ENCODE peak calls at places on chromosome X, in four cellular contexts. One of them, this sample, is unnamed.
A peak's percentile ranks its signal among the peaks of the same experiment; 100 is the strongest.

GRCh38 chrX:53631156-53631555 is 55.4 kb downstream of the HUWE1 start:
- DNase-seq in mesenchymal stem cell: peak; percentile 1
- DNase-seq in neuronal stem cell: no peak
- DNase-seq in H9: no peak
- DNase-seq in this sample: peak; percentile 4

GRCh38 chrX:149607699-149608098 is 12.6 kb upstream of the HSFX2 start:
- DNase-seq in mesenchymal stem cell: no peak
- DNase-seq in neuronal stem cell: no peak
- DNase-seq in H9: no peak
- DNase-seq in this sample: no peak

GRCh38 chrX:78769933-78770332 is 22.4 kb downstream of the LPAR4 start:
- DNase-seq in mesenchymal stem cell: no peak
- DNase-seq in neuronal stem cell: no peak
- DNase-seq in H9: no peak
- DNase-seq in this sample: no peak

GRCh38 chrX:53001958-53002357 is 43.6 kb upstream of the FAM156A start:
- DNase-seq in mesenchymal stem cell: no peak
- DNase-seq in neuronal stem cell: no peak
- DNase-seq in H9: no peak
- DNase-seq in this sample: no peak

GRCh38 chrX:27565992-27566391 is 24.2 kb upstream of the DCAF8L2 start:
- DNase-seq in mesenchymal stem cell: peak; percentile 1
- DNase-seq in neuronal stem cell: no peak
- DNase-seq in H9: no peak
- DNase-seq in this sample: peak; percentile 37

GRCh38 chrX:22118161-22118830 is 86.2 kb downstream of the PHEX start:
- DNase-seq in mesenchymal stem cell: peak; percentile 53
- DNase-seq in neuronal stem cell: no peak
- DNase-seq in H9: no peak
- DNase-seq in this sample: no peak

GRCh38 chrX:8484360-8484759 is 19.7 kb downstream of the VCX3B start:
- DNase-seq in mesenchymal stem cell: no peak
- DNase-seq in neuronal stem cell: no peak
- DNase-seq in H9: no peak
- DNase-seq in this sample: no peak

GRCh38 chrX:72020204-72020603 is 109.6 kb downstream of the NHSL2 start:
- DNase-seq in mesenchymal stem cell: no peak
- DNase-seq in neuronal stem cell: no peak
- DNase-seq in H9: no peak
- DNase-seq in this sample: no peak

GRCh38 chrX:128975716-128976115 is 547.6 kb downstream of the SMARCA1 start:
- DNase-seq in mesenchymal stem cell: peak; percentile 0
- DNase-seq in neuronal stem cell: peak; percentile 51
- DNase-seq in H9: peak; percentile 80
- DNase-seq in this sample: peak; percentile 61

GRCh38 chrX:148043456-148043855 is 62.3 kb downstream of the FMR1NB start:
- DNase-seq in mesenchymal stem cell: peak; percentile 1
- DNase-seq in neuronal stem cell: no peak
- DNase-seq in H9: no peak
- DNase-seq in this sample: no peak

GRCh38 chrX:39018526-39018925 is 217.3 kb downstream of the MID1IP1 start:
- DNase-seq in mesenchymal stem cell: no peak
- DNase-seq in neuronal stem cell: no peak
- DNase-seq in H9: no peak
- DNase-seq in this sample: no peak

GRCh38 chrX:148929686-148930085 is 429.3 kb downstream of the AFF2 start:
- DNase-seq in mesenchymal stem cell: peak; percentile 2
- DNase-seq in neuronal stem cell: no peak
- DNase-seq in H9: no peak
- DNase-seq in this sample: no peak

GRCh38 chrX:148416931-148417330 is 83.5 kb upstream of the AFF2 start:
- DNase-seq in mesenchymal stem cell: no peak
- DNase-seq in neuronal stem cell: no peak
- DNase-seq in H9: no peak
- DNase-seq in this sample: no peak

GRCh38 chrX:115393271-115393670 is 103.8 kb downstream of the LUZP4 start:
- DNase-seq in mesenchymal stem cell: peak; percentile 45
- DNase-seq in neuronal stem cell: no peak
- DNase-seq in H9: no peak
- DNase-seq in this sample: no peak

GRCh38 chrX:19725545-19726102 is 161.8 kb downstream of the SH3KBP1 start:
- DNase-seq in mesenchymal stem cell: peak; percentile 78
- DNase-seq in neuronal stem cell: no peak
- DNase-seq in H9: no peak
- DNase-seq in this sample: no peak

GRCh38 chrX:138856881-138857280 is 145.4 kb upstream of the FGF13 start:
- DNase-seq in mesenchymal stem cell: no peak
- DNase-seq in neuronal stem cell: no peak
- DNase-seq in H9: no peak
- DNase-seq in this sample: no peak

GRCh38 chrX:2484232-2484631 is 16.5 kb downstream of the DHRSX start:
- DNase-seq in mesenchymal stem cell: no peak
- DNase-seq in neuronal stem cell: no peak
- DNase-seq in H9: no peak
- DNase-seq in this sample: no peak

GRCh38 chrX:118740276-118740889 is 13.0 kb downstream of the IL13RA1 start:
- DNase-seq in mesenchymal stem cell: no peak
- DNase-seq in neuronal stem cell: no peak
- DNase-seq in H9: no peak
- DNase-seq in this sample: peak; percentile 39

GRCh38 chrX:13816899-13817298 is at the start of gene GPM6B:
- DNase-seq in mesenchymal stem cell: no peak
- DNase-seq in neuronal stem cell: peak; percentile 12
- DNase-seq in H9: no peak
- DNase-seq in this sample: peak; percentile 32

GRCh38 chrX:133859860-133860259 is 125.5 kb downstream of the GPC3 start:
- DNase-seq in mesenchymal stem cell: no peak
- DNase-seq in neuronal stem cell: no peak
- DNase-seq in H9: no peak
- DNase-seq in this sample: no peak

GRCh38 chrX:1813809-1814208 is 198.9 kb downstream of the ASMT start:
- DNase-seq in mesenchymal stem cell: no peak
- DNase-seq in neuronal stem cell: no peak
- DNase-seq in H9: no peak
- DNase-seq in this sample: no peak

GRCh38 chrX:72280210-72280882 is 3.3 kb upstream of the RPS4X start:
- DNase-seq in mesenchymal stem cell: no peak
- DNase-seq in neuronal stem cell: no peak
- DNase-seq in H9: no peak
- DNase-seq in this sample: no peak

GRCh38 chrX:153968754-153969124 is 2.9 kb downstream of the HCFC1 start:
- DNase-seq in mesenchymal stem cell: no peak
- DNase-seq in neuronal stem cell: no peak
- DNase-seq in H9: no peak
- DNase-seq in this sample: peak; percentile 45

GRCh38 chrX:103153661-103154060 is 60.7 kb upstream of the NXF3 start:
- DNase-seq in mesenchymal stem cell: no peak
- DNase-seq in neuronal stem cell: no peak
- DNase-seq in H9: no peak
- DNase-seq in this sample: no peak

GRCh38 chrX:115259238-115259875 is 25.5 kb upstream of the LRCH2 start:
- DNase-seq in mesenchymal stem cell: peak; percentile 58
- DNase-seq in neuronal stem cell: no peak
- DNase-seq in H9: no peak
- DNase-seq in this sample: peak; percentile 26

GRCh38 chrX:20545538-20545937 is 278.8 kb upstream of the RPS6KA3 start:
- DNase-seq in mesenchymal stem cell: no peak
- DNase-seq in neuronal stem cell: no peak
- DNase-seq in H9: no peak
- DNase-seq in this sample: no peak

GRCh38 chrX:46686003-46686645 is 72.8 kb downstream of the SLC9A7 start:
- DNase-seq in mesenchymal stem cell: peak; percentile 40
- DNase-seq in neuronal stem cell: peak; percentile 32
- DNase-seq in H9: peak; percentile 32
- DNase-seq in this sample: peak; percentile 38

GRCh38 chrX:75156537-75156945 is 458 bp upstream of the ABCB7 start:
- DNase-seq in mesenchymal stem cell: peak; percentile 58
- DNase-seq in neuronal stem cell: no peak
- DNase-seq in H9: no peak
- DNase-seq in this sample: peak; percentile 11

GRCh38 chrX:39577976-39578962 is 519.5 kb downstream of the BCOR start:
- DNase-seq in mesenchymal stem cell: peak; percentile 29
- DNase-seq in neuronal stem cell: no peak
- DNase-seq in H9: no peak
- DNase-seq in this sample: no peak

GRCh38 chrX:9770319-9770718 is 4.7 kb upstream of the GPR143 start:
- DNase-seq in mesenchymal stem cell: peak; percentile 27
- DNase-seq in neuronal stem cell: no peak
- DNase-seq in H9: no peak
- DNase-seq in this sample: peak; percentile 84

GRCh38 chrX:9765737-9766098 is at the start of gene GPR143:
- DNase-seq in mesenchymal stem cell: no peak
- DNase-seq in neuronal stem cell: no peak
- DNase-seq in H9: peak; percentile 55
- DNase-seq in this sample: peak; percentile 63

GRCh38 chrX:9767375-9767774 is 1.7 kb upstream of the GPR143 start:
- DNase-seq in mesenchymal stem cell: no peak
- DNase-seq in neuronal stem cell: no peak
- DNase-seq in H9: no peak
- DNase-seq in this sample: no peak

GRCh38 chrX:9759340-9759739 is 6.3 kb downstream of the GPR143 start:
- DNase-seq in mesenchymal stem cell: no peak
- DNase-seq in neuronal stem cell: no peak
- DNase-seq in H9: no peak
- DNase-seq in this sample: no peak

DNA sequence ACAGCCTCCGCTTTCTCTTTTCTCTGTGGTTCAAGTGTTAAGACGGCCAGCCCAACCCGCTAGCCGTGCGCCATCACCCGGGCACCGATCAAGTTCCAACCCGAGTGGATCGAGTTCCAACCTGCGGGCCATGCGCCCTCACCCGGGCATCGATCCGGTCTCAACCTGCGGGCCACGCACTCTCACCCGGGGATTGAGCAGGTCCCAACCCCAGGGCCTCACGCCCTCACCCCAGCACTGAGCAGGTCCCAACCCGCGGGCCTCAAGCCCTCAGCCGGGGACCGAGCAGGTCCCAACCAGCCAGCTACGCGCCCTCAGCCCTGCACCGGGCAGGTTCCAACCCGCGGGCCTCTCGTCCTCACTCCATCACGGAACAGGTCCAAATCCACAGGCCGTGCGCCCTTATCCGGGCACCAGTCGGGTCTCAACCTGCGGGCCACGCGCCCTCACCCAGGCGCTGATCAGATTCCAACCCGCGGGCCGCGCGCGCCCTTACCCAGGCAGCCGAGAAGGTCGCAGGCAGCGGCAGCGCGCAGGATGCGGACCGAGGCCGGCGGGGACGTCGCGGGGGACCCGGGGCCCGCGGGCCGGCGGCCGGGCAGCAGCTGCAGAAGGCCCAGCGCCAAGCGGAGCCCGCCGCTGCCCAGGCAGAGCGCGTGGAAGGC is 443 bp downstream of the GPR143 start:
- DNase-seq in mesenchymal stem cell: no peak
- DNase-seq in neuronal stem cell: no peak
- DNase-seq in H9: peak; percentile 40
- DNase-seq in this sample: peak; percentile 42
- H3K18ac ChIP-seq in mesenchymal stem cell: peak overlapping the region; percentile 77
- H3K18ac ChIP-seq in neuronal stem cell: peak overlapping the region; percentile 95
- H3K18ac ChIP-seq in H9: peak overlapping the region; percentile 70
- H3K18ac ChIP-seq in this sample: peak overlapping the region; percentile 2

DNA sequence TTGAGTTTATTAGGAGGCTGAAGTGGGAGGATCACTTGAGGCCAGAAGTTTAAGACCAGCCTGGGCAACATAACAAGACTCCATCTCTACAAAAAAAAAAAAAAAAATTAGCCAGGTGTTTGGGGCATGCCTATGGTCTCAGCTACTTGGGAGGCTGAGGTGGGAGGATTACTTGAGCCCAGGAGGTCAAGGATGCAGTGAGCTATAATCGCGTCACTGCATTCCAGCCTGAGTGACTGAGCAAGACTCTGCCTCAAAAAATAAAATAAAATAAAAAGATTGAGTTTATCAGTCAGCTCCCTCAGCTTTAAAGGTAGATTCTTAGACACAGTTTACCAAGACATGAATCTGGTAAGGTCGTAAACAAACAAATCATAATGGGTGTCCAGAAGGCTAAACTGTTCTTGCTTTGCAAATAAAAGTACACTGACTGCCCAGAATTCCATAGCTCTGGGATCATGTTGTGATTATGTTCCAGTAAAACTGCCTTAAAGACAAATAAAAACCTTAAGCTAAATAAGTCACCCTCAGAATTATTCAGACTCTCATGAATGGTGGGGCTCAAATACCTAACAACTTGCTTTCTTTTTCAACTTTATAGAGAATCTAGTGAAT is 18.7 kb downstream of the APOO start:
- DNase-seq in mesenchymal stem cell: peak; percentile 35
- DNase-seq in neuronal stem cell: no peak
- DNase-seq in H9: no peak
- DNase-seq in this sample: no peak
- H3K18ac ChIP-seq in mesenchymal stem cell: no peak overlapping the region
- H3K18ac ChIP-seq in neuronal stem cell: no peak overlapping the region
- H3K18ac ChIP-seq in H9: no peak overlapping the region
- H3K18ac ChIP-seq in this sample: no peak overlapping the region

GRCh38 chrX:16664059-16664458 is 14.1 kb downstream of the S100G start:
- DNase-seq in mesenchymal stem cell: peak; percentile 25
- DNase-seq in neuronal stem cell: no peak
- DNase-seq in H9: no peak
- DNase-seq in this sample: no peak

GRCh38 chrX:16664626-16665025 is 14.7 kb downstream of the S100G start:
- DNase-seq in mesenchymal stem cell: no peak
- DNase-seq in neuronal stem cell: no peak
- DNase-seq in H9: no peak
- DNase-seq in this sample: peak; percentile 11

GRCh38 chrX:16662402-16662801 is 12.4 kb downstream of the S100G start:
- DNase-seq in mesenchymal stem cell: no peak
- DNase-seq in neuronal stem cell: no peak
- DNase-seq in H9: no peak
- DNase-seq in this sample: no peak

GRCh38 chrX:16659326-16659725 is 9.4 kb downstream of the S100G start:
- DNase-seq in mesenchymal stem cell: no peak
- DNase-seq in neuronal stem cell: no peak
- DNase-seq in H9: no peak
- DNase-seq in this sample: no peak

GRCh38 chrX:16661495-16661894 is 11.5 kb downstream of the S100G start:
- DNase-seq in mesenchymal stem cell: no peak
- DNase-seq in neuronal stem cell: no peak
- DNase-seq in H9: no peak
- DNase-seq in this sample: no peak
- H3K18ac ChIP-seq in mesenchymal stem cell: no peak overlapping the region
- H3K18ac ChIP-seq in neuronal stem cell: no peak overlapping the region
- H3K18ac ChIP-seq in H9: no peak overlapping the region
- H3K18ac ChIP-seq in this sample: no peak overlapping the region

DNA sequence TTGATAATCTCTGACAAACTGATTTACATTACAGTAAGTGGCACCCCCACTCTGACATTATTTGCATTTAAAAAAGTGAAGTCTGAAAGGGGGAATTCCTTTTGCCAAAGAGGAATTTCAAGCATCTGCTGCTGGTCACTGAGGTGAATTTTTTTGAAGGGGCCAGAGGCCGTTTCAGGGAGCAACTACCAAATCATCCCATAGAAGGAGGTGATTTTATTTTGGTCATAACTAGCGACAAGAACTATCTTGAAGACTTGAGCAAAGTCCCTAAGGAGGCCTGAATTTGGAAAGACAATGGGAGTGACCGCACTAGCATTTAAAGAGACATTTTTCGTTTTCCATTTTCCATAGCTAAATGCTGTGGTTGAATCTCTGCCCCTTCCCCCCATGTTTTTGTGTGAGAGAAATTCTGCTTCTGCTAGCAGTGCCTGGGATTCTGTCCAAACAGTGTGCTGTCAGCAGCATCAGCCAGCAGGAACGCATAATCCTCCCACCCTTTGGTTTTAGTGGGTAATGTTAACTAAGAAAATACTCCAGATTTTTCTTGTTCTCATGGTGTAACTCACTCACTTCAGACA is 110.1 kb upstream of the MED14 start:
- DNase-seq in mesenchymal stem cell: peak; percentile 68
- DNase-seq in neuronal stem cell: no peak
- DNase-seq in H9: peak; percentile 72
- DNase-seq in this sample: peak; percentile 69
- H3K18ac ChIP-seq in mesenchymal stem cell: no peak overlapping the region
- H3K18ac ChIP-seq in neuronal stem cell: no peak overlapping the region
- H3K18ac ChIP-seq in H9: peak overlapping the region; percentile 14
- H3K18ac ChIP-seq in this sample: no peak overlapping the region

This sample was measured in mesendoderm.